ENCODE peak calls at places on chromosomes 4 and X, in five cellular contexts. M is uterus, E is hepatic stellate cell, J is left cardiac atrium, T is neural progenitor cell. D is an unnamed sample.

GRCh38 chrX:10022580-10023245 is 55.6 kb downstream of the CLDN34 start:
- DNase-seq in M (peak; percentile 46), E (no peak), J (peak; percentile 66), T (no peak), D (no peak)

GRCh38 chrX:82218361-82218760 is 1016.5 kb downstream of the SH3BGRL start:
- DNase-seq in M (no peak), E (no peak), J (no peak), T (peak; percentile 44), D (peak; percentile 65)

GRCh38 chr4:89598602-89599001 is 238.4 kb downstream of the SNCA start:
- DNase-seq in M (no peak), E (no peak), J (no peak), T (peak; percentile 7), D (peak; percentile 28)

GRCh38 chr4:99630857-99631256 is 26.8 kb downstream of the C4orf54 start:
- DNase-seq in M (no peak), E (no peak), J (no peak), T (no peak), D (no peak)

GRCh38 chrX:48558270-48558669 is 16.0 kb upstream of the RBM3 start:
- DNase-seq in M (no peak), E (peak; percentile 68), J (no peak), T (no peak), D (no peak)

GRCh38 chr4:159435561-159436023 is 332.7 kb downstream of the RAPGEF2 start:
- DNase-seq in M (no peak), E (peak; percentile 49), J (no peak), T (no peak), D (no peak)

GRCh38 chr4:146428298-146428697 is 93.4 kb downstream of the SLC10A7 start:
- DNase-seq in M (no peak), E (no peak), J (no peak), T (no peak), D (no peak)

GRCh38 chrX:15525664-15526416 is 25.2 kb downstream of the BMX start:
- DNase-seq in M (no peak), E (no peak), J (no peak), T (no peak), D (no peak)

GRCh38 chrX:107673933-107674479 is 45.7 kb downstream of the PRPS1 start:
- DNase-seq in M (peak; percentile 77), E (no peak), J (peak; percentile 90), T (peak; percentile 33), D (peak; percentile 38)

GRCh38 chr4:169659736-169660670 is 39.6 kb downstream of the CLCN3 start:
- DNase-seq in M (peak; percentile 60), E (peak; percentile 66), J (peak; percentile 78), T (peak; percentile 79), D (peak; percentile 81)

GRCh38 chr4:47510506-47511143 is 25.6 kb downstream of the ATP10D start:
- DNase-seq in M (no peak), E (no peak), J (no peak), T (no peak), D (no peak)

GRCh38 chrX:31199051-31199769 is 127.4 kb upstream of the FTHL17 start:
- DNase-seq in M (no peak), E (no peak), J (no peak), T (no peak), D (no peak)